ENCODE peak calls at places on chromosome 6, in ten cellular contexts. O is NCI-H748 treated with DMSO at 0.1 percent for 48 hours, G is HTR-8/SVneo, R is glutamatergic neuron, N is EL, P is GM23338, K is epithelial cell of esophagus, X is fibroblast of the conjunctiva, Z is frontal cortex, H is dorsolateral prefrontal cortex. B is an unnamed sample.

GRCh38 chr6:144283781-144284473 is 1.2 kb upstream of the UTRN start:
- DNase-seq in O (no peak), G (no peak), R (no peak), N (peak), P (peak), K (peak), X (no peak), Z (no peak), H (no peak), B (no peak)

GRCh38 chr6:132919476-132919875 is 105.1 kb downstream of the RPS12 start:
- DNase-seq in O (no peak), G (peak), R (no peak), N (peak), P (peak), K (peak), X (peak), Z (no peak), H (no peak), B (no peak)

GRCh38 chr6:147947521-147947920 is 395.1 kb upstream of the SASH1 start:
- DNase-seq in O (no peak), G (no peak), R (no peak), N (peak), P (no peak), K (peak), X (peak), Z (no peak), H (no peak), B (no peak)

GRCh38 chr6:56091159-56091869 is 156.1 kb downstream of the COL21A1 start:
- DNase-seq in O (no peak), G (peak), R (no peak), N (peak), P (no peak), K (peak), X (peak), Z (no peak), H (no peak), B (no peak)

GRCh38 chr6:138692978-138693909 is 80.3 kb upstream of the CCDC28A start:
- DNase-seq in O (peak), G (peak), R (peak), N (peak), P (peak), K (peak), X (no peak), Z (peak), H (no peak), B (no peak)

GRCh38 chr6:118993358-118993757 is 58.4 kb upstream of the MCM9 start:
- DNase-seq in O (no peak), G (no peak), R (no peak), N (no peak), P (no peak), K (no peak), X (no peak), Z (no peak), H (no peak), B (no peak)

GRCh38 chr6:56736804-56737203 is 94.1 kb upstream of the DST start:
- DNase-seq in O (no peak), G (no peak), R (no peak), N (no peak), P (no peak), K (no peak), X (no peak), Z (no peak), H (no peak), B (no peak)

GRCh38 chr6:149513915-149514314 is 29.1 kb upstream of the ZC3H12D start:
- DNase-seq in O (no peak), G (no peak), R (no peak), N (no peak), P (no peak), K (no peak), X (no peak), Z (no peak), H (no peak), B (no peak)

GRCh38 chr6:113642714-113643442 is 214.3 kb upstream of the MARCKS start:
- DNase-seq in O (peak), G (no peak), R (no peak), N (peak), P (peak), K (peak), X (no peak), Z (no peak), H (no peak), B (no peak)

GRCh38 chr6:19669206-19669605 is 168.0 kb upstream of the ID4 start:
- DNase-seq in O (no peak), G (no peak), R (no peak), N (peak), P (no peak), K (no peak), X (no peak), Z (no peak), H (no peak), B (no peak)

GRCh38 chr6:45703041-45703739 is 312.5 kb downstream of the CLIC5 start:
- DNase-seq in O (no peak), G (no peak), R (no peak), N (peak), P (no peak), K (peak), X (no peak), Z (no peak), H (no peak), B (no peak)

GRCh38 chr6:6008648-6009421 is 2.1 kb upstream of the NRN1 start:
- DNase-seq in O (peak), G (no peak), R (peak), N (peak), P (peak), K (no peak), X (no peak), Z (peak), H (no peak), B (no peak)

B was measured in esophagus muscularis mucosa.